ENCODE peak calls at places on chromosomes 1 and 21, in ten cellular contexts. U is A549; C is IMR-90; A is stimulated activated naive B cell treated with anti-CD40 and anti-IgM and Interleukin-4, amounts not matched to agents 10 μg/mL and 1 μg/mL and 100 μg/mL, for 72 hours; Z is ovary; E is caudate nucleus; K is lower leg skin; D is posterior cingulate gyrus; Y is neuronal stem cell; O is lung microvascular endothelial cell. L is an unnamed sample.
A peak's percentile ranks its signal among the peaks of the same experiment; 100 is the strongest.

GRCh38 chr1:29122987-29123870 is 474 bp downstream of the TMEM200B start:
- DNase-seq in K (no peak), A (no peak), Z (peak; percentile 53), D (no peak), C (peak; percentile 16), Y (peak; percentile 23), E (no peak), U (no peak), O (peak; percentile 28), L (no peak)

GRCh38 chr1:241323510-241323909 is 33.5 kb downstream of the RGS7 start:
- DNase-seq in A (no peak), O (peak; percentile 64), D (no peak), K (no peak), Z (no peak), E (peak; percentile 19), C (peak; percentile 30), Y (peak; percentile 64), U (peak; percentile 17), L (no peak)

GRCh38 chr1:10632691-10633090 is 157.9 kb downstream of the PEX14 start:
- DNase-seq in E (no peak), Z (no peak), C (no peak), U (no peak), A (no peak), Y (no peak), K (no peak), O (no peak), D (no peak), L (no peak)

GRCh38 chr21:38823737-38824123 is 18.0 kb downstream of the ETS2 start:
- DNase-seq in O (peak; percentile 14), Y (no peak), D (no peak), Z (no peak), E (no peak), C (no peak), U (no peak), K (no peak), A (no peak), L (no peak)

GRCh38 chr1:26471498-26472329 is 526 bp upstream of the HMGN2 start:
- DNase-seq in U (peak; percentile 76), D (peak; percentile 70), K (peak; percentile 59), C (peak; percentile 65), E (peak; percentile 76), Y (peak; percentile 79), O (peak; percentile 41), Z (peak; percentile 70), A (peak; percentile 16), L (peak; percentile 61)

GRCh38 chr1:183270541-183271141 is 84.6 kb downstream of the LAMC2 start:
- DNase-seq in D (no peak), A (no peak), K (no peak), U (no peak), Z (no peak), O (peak; percentile 86), Y (no peak), C (peak; percentile 96), E (no peak), L (no peak)

GRCh38 chr1:236502579-236502971 is 21.2 kb upstream of the LGALS8 start:
- DNase-seq in A (no peak), K (no peak), O (peak; percentile 70), Z (no peak), E (no peak), D (no peak), C (peak; percentile 46), Y (no peak), U (peak; percentile 70), L (no peak)

GRCh38 chr1:96581786-96582185 is 139.8 kb upstream of the PTBP2 start:
- DNase-seq in A (no peak), D (no peak), U (no peak), K (no peak), Y (no peak), Z (no peak), E (no peak), C (no peak), O (no peak), L (no peak)

GRCh38 chr1:66758247-66758755 is 6.0 kb downstream of the DYNLT5 start:
- DNase-seq in K (no peak), Y (no peak), O (peak; percentile 53), D (no peak), A (no peak), E (no peak), Z (no peak), C (peak; percentile 31), U (no peak), L (no peak)

GRCh38 chr1:57238408-57238807 is 185.5 kb downstream of the DAB1 start:
- DNase-seq in A (no peak), U (no peak), D (no peak), O (no peak), K (no peak), Z (no peak), C (no peak), Y (no peak), E (no peak), L (no peak)

GRCh38 chr1:111719561-111720239 is 19.5 kb downstream of the INKA2 start:
- DNase-seq in U (no peak), E (no peak), Z (no peak), O (peak; percentile 82), D (no peak), K (no peak), A (no peak), Y (no peak), C (no peak), L (no peak)

GRCh38 chr1:37858931-37859506 is 373 bp downstream of the MTF1 start:
- DNase-seq in K (no peak), A (no peak), Y (no peak), D (no peak), U (no peak), O (no peak), C (peak; percentile 20), Z (no peak), E (peak; percentile 0), L (no peak)

GRCh38 chr1:205440476-205441317 is 15.1 kb downstream of the BLACAT1 start:
- DNase-seq in Z (peak; percentile 70), O (no peak), D (no peak), U (peak; percentile 53), K (peak; percentile 25), A (peak; percentile 28), C (peak; percentile 54), E (peak; percentile 86), Y (no peak), L (peak; percentile 30)

GRCh38 chr1:225735252-225736149 is 42.1 kb upstream of the SRP9 start:
- DNase-seq in U (peak; percentile 93), E (no peak), Z (peak; percentile 69), K (peak; percentile 81), C (peak; percentile 98), O (peak; percentile 64), Y (no peak), A (no peak), D (peak; percentile 14), L (no peak)

GRCh38 chr1:55504306-55504706 is 289.1 kb upstream of the USP24 start:
- DNase-seq in A (no peak), K (no peak), E (peak; percentile 8), Y (no peak), D (no peak), Z (no peak), C (no peak), U (no peak), O (no peak), L (no peak)

GRCh38 chr1:219533280-219533679 is 79.6 kb downstream of the ZC3H11B start:
- DNase-seq in Y (no peak), Z (no peak), U (no peak), A (no peak), D (no peak), K (peak; percentile 37), C (no peak), E (no peak), O (no peak), L (no peak)

GRCh38 chr1:63797056-63797726 is 23.4 kb downstream of the ROR1 start:
- DNase-seq in E (no peak), K (no peak), Z (no peak), U (no peak), A (no peak), C (no peak), D (no peak), O (no peak), Y (no peak), L (no peak)

GRCh38 chr1:213014642-213015041 is 1.0 kb downstream of the ANGEL2 start:
- DNase-seq in Y (peak; percentile 5), A (no peak), O (peak; percentile 26), K (no peak), C (peak; percentile 13), U (peak; percentile 10), D (no peak), E (no peak), Z (no peak), L (no peak)

GRCh38 chr1:220028496-220028895 is 17.8 kb downstream of the EPRS1 start:
- DNase-seq in O (no peak), A (no peak), Y (no peak), U (no peak), E (no peak), C (no peak), D (no peak), Z (no peak), K (no peak), L (no peak)

GRCh38 chr1:221839794-221840395 is 98.0 kb upstream of the DUSP10 start:
- DNase-seq in K (peak; percentile 84), O (peak; percentile 59), C (peak; percentile 44), A (peak; percentile 82), Z (no peak), Y (no peak), D (no peak), U (peak; percentile 92), E (no peak), L (no peak)

GRCh38 chr1:216905052-216905580 is 181.9 kb upstream of the ESRRG start:
- DNase-seq in U (no peak), Y (no peak), O (no peak), E (no peak), K (no peak), A (no peak), C (no peak), Z (no peak), D (no peak), L (no peak)

GRCh38 chr1:219120625-219121544 is 52.8 kb upstream of the LYPLAL1 start:
- DNase-seq in A (no peak), Z (peak; percentile 74), C (peak; percentile 91), E (no peak), D (no peak), O (no peak), U (peak; percentile 53), K (peak; percentile 71), Y (no peak), L (no peak)

GRCh38 chr1:42998381-42998780 is 39.7 kb upstream of the SLC2A1 start:
- DNase-seq in U (no peak), E (peak; percentile 1), O (no peak), D (no peak), A (no peak), C (peak; percentile 51), Z (no peak), Y (no peak), K (no peak), L (no peak)

GRCh38 chr1:221334082-221334481 is 407.8 kb downstream of the DUSP10 start:
- DNase-seq in E (no peak), U (no peak), C (peak; percentile 10), A (no peak), O (no peak), D (no peak), Z (no peak), K (no peak), Y (no peak), L (no peak)

GRCh38 chr1:78281580-78281979 is 209.2 kb upstream of the PTGFR start:
- DNase-seq in U (no peak), O (no peak), A (no peak), D (no peak), Y (no peak), K (no peak), C (no peak), Z (no peak), E (no peak), L (no peak)

GRCh38 chr1:2208309-2209239 is 14.0 kb upstream of the FAAP20 start:
- DNase-seq in E (no peak), Z (peak; percentile 74), K (no peak), U (peak; percentile 86), A (no peak), D (no peak), O (peak; percentile 93), Y (no peak), C (peak; percentile 88), L (no peak)

GRCh38 chr1:7302873-7303272 is 468.2 kb upstream of the VAMP3 start:
- DNase-seq in A (no peak), O (no peak), Z (no peak), K (no peak), D (no peak), C (no peak), U (peak; percentile 82), Y (no peak), E (no peak), L (no peak)

GRCh38 chr21:29233611-29234540 is 64.8 kb upstream of the BACH1 start:
- DNase-seq in E (no peak), D (no peak), O (no peak), U (no peak), K (no peak), Y (no peak), C (no peak), Z (no peak), A (peak; percentile 61), L (no peak)